ENCODE peak calls at places on chromosome 14, in nine cellular contexts. H, Y, U, G, V, Q, I, N and O are unnamed samples. For H3K4me1, the result is how much of the 10 kb centered on the place peaks cover.

GRCh38 chr14:64113279-64113678 is 180.9 kb downstream of the ESR2 start:
- DNase-seq in H (no peak), Y (no peak), U (no peak), G (peak), V (no peak), Q (no peak), I (no peak), N (no peak), O (no peak)

GRCh38 chr14:58607571-58608317 is 30.0 kb upstream of the DACT1 start:
- DNase-seq in H (no peak), Y (no peak), U (no peak), G (no peak), V (peak), Q (no peak), I (no peak), N (no peak), O (no peak)

GRCh38 chr14:97380539-97380941 is 583.4 kb downstream of the VRK1 start:
- DNase-seq in H (no peak), Y (no peak), U (peak), G (no peak), V (no peak), Q (no peak), I (no peak), N (peak), O (no peak)

GRCh38 chr14:104851896-104852663 is 13.0 kb upstream of the CEP170B start:
- DNase-seq in H (no peak), Y (no peak), U (no peak), G (peak), V (peak), Q (no peak), I (no peak), N (no peak), O (no peak)

GRCh38 chr14:65632487-65632886 is 220.0 kb downstream of the FUT8 start:
- DNase-seq in H (no peak), Y (no peak), U (no peak), G (no peak), V (no peak), Q (no peak), I (no peak), N (no peak), O (no peak)

GRCh38 chr14:97757491-97757890 is 960.3 kb downstream of the VRK1 start:
- DNase-seq in H (peak), Y (no peak), U (no peak), G (no peak), V (no peak), Q (no peak), I (no peak), N (peak), O (no peak)

GRCh38 chr14:63045234-63045611 is at the start of gene KCNH5:
- DNase-seq in H (peak), Y (no peak), U (no peak), G (no peak), V (peak), Q (peak), I (no peak), N (peak), O (no peak)

GRCh38 chr14:69539631-69540410 is 34.9 kb downstream of the CCDC177 start:
- DNase-seq in H (no peak), Y (no peak), U (no peak), G (peak), V (peak), Q (no peak), I (no peak), N (no peak), O (no peak)

GRCh38 chr14:27096091-27096490 is 498.3 kb upstream of the NOVA1 start:
- DNase-seq in H (no peak), Y (no peak), U (no peak), G (no peak), V (no peak), Q (no peak), I (no peak), N (no peak), O (no peak)

GRCh38 chr14:58297762-58298476 is 436 bp upstream of the ARID4A start:
- DNase-seq in H (peak), Y (peak), U (peak), G (peak), V (peak), Q (peak), I (peak), N (peak), O (peak)

GRCh38 chr14:21501568-21501967 is 9.6 kb downstream of the METTL3 start:
- DNase-seq in H (no peak), Y (no peak), U (no peak), G (no peak), V (no peak), Q (no peak), I (no peak), N (no peak), O (no peak)

GRCh38 chr14:32298346-32298745 is 30.8 kb upstream of the AKAP6 start:
- DNase-seq in H (no peak), Y (no peak), U (no peak), G (no peak), V (no peak), Q (no peak), I (no peak), N (peak), O (no peak)

GRCh38 chr14:51661504-51661903 is 9.8 kb downstream of the FRMD6 start:
- DNase-seq in H (no peak), Y (no peak), U (no peak), G (no peak), V (no peak), Q (no peak), I (no peak), N (no peak), O (no peak)

GRCh38 chr14:96201965-96202364 is 2.7 kb upstream of the BDKRB2 start:
- DNase-seq in H (no peak), Y (no peak), U (no peak), G (no peak), V (no peak), Q (no peak), I (no peak), N (no peak), O (no peak)

GRCh38 chr14:55963295-55963694 is 154.9 kb upstream of the PELI2 start:
- DNase-seq in H (no peak), Y (no peak), U (no peak), G (no peak), V (peak), Q (no peak), I (no peak), N (peak), O (no peak)

GRCh38 chr14:62654641-62655040 is 390.6 kb downstream of the KCNH5 start:
- DNase-seq in H (no peak), Y (no peak), U (no peak), G (no peak), V (peak), Q (no peak), I (no peak), N (no peak), O (no peak)

GRCh38 chr14:55974046-55974582 is 144.1 kb upstream of the PELI2 start:
- DNase-seq in H (no peak), Y (no peak), U (no peak), G (no peak), V (peak), Q (no peak), I (no peak), N (peak), O (no peak)

GRCh38 chr14:59293934-59294661 is 105.6 kb downstream of the DAAM1 start:
- DNase-seq in H (no peak), Y (no peak), U (no peak), G (no peak), V (peak), Q (peak), I (no peak), N (no peak), O (no peak)

GRCh38 chr14:66403183-66403582 is 83.0 kb upstream of the CCDC196 start:
- DNase-seq in H (peak), Y (no peak), U (no peak), G (no peak), V (peak), Q (no peak), I (peak), N (peak), O (no peak)

GRCh38 chr14:105952826-105953225 is 426.4 kb downstream of the TMEM121 start:
- DNase-seq in H (no peak), Y (no peak), U (no peak), G (no peak), V (no peak), Q (no peak), I (no peak), N (no peak), O (no peak)

GRCh38 chr14:27049611-27050172 is 451.9 kb upstream of the NOVA1 start:
- DNase-seq in H (no peak), Y (no peak), U (no peak), G (no peak), V (no peak), Q (no peak), I (no peak), N (no peak), O (no peak)

GRCh38 chr14:29320261-29320660 is 553.7 kb downstream of the FOXG1 start:
- DNase-seq in H (no peak), Y (no peak), U (no peak), G (no peak), V (peak), Q (no peak), I (no peak), N (peak), O (no peak)

GRCh38 chr14:64569108-64570045 is 19.6 kb downstream of the PPP1R36 start:
- DNase-seq in H (peak), Y (no peak), U (peak), G (peak), V (peak), Q (no peak), I (no peak), N (peak), O (no peak)

GRCh38 chr14:35196571-35196970 is 74.2 kb downstream of the PRORP start:
- DNase-seq in H (no peak), Y (no peak), U (no peak), G (no peak), V (no peak), Q (no peak), I (no peak), N (no peak), O (no peak)

GRCh38 chr14:99183311-99183710 is 88.7 kb downstream of the BCL11B start:
- DNase-seq in H (no peak), Y (no peak), U (no peak), G (no peak), V (no peak), Q (no peak), I (no peak), N (no peak), O (no peak)

GRCh38 chr14:57493467-57494181 is at the start of gene CCDC198:
- DNase-seq in H (no peak), Y (no peak), U (no peak), G (no peak), V (no peak), Q (no peak), I (no peak), N (no peak), O (no peak)

GRCh38 chr14:81638656-81639055 is 105.0 kb upstream of the SEL1L start:
- DNase-seq in H (no peak), Y (no peak), U (no peak), G (no peak), V (no peak), Q (no peak), I (no peak), N (no peak), O (no peak)

GRCh38 chr14:98143566-98143965 is 1128.4 kb downstream of the BCL11B start:
- DNase-seq in H (no peak), Y (no peak), U (no peak), G (no peak), V (no peak), Q (no peak), I (no peak), N (no peak), O (no peak)

GRCh38 chr14:67602995-67603545 is 3.0 kb upstream of the PIGH start:
- DNase-seq in H (no peak), Y (no peak), U (no peak), G (no peak), V (no peak), Q (no peak), I (peak), N (no peak), O (no peak)

GRCh38 chr14:79783061-79783460 is 428.2 kb downstream of the DIO2 start:
- DNase-seq in H (no peak), Y (no peak), U (no peak), G (no peak), V (no peak), Q (no peak), I (no peak), N (peak), O (no peak)

GRCh38 chr14:60621386-60621785 is 27.9 kb downstream of the SIX1 start:
- DNase-seq in H (no peak), Y (no peak), U (no peak), G (no peak), V (no peak), Q (no peak), I (no peak), N (no peak), O (no peak)

GRCh38 chr14:97058589-97058988 is 261.4 kb downstream of the VRK1 start:
- DNase-seq in H (no peak), Y (no peak), U (no peak), G (no peak), V (no peak), Q (no peak), I (no peak), N (no peak), O (no peak)

GRCh38 chr14:20624495-20625070 is 16.9 kb downstream of the OR6S1 start:
- DNase-seq in H (peak), Y (no peak), U (no peak), G (no peak), V (peak), Q (peak), I (peak), N (peak), O (no peak)

GRCh38 chr14:77181603-77182437 is at the start of gene TMEM63C:
- DNase-seq in H (peak), Y (peak), U (peak), G (no peak), V (peak), Q (no peak), I (peak), N (peak), O (peak)

GRCh38 chr14:74977901-74978385 is 22.5 kb upstream of the PGF start:
- DNase-seq in H (no peak), Y (no peak), U (no peak), G (peak), V (no peak), Q (no peak), I (no peak), N (no peak), O (no peak)

GRCh38 chr14:56797003-56797568 is 13.2 kb downstream of the OTX2 start:
- DNase-seq in H (no peak), Y (no peak), U (no peak), G (no peak), V (no peak), Q (no peak), I (no peak), N (no peak), O (no peak)

GRCh38 chr14:68111733-68112270 is 292.2 kb downstream of the RAD51B start:
- DNase-seq in H (no peak), Y (no peak), U (no peak), G (no peak), V (no peak), Q (no peak), I (no peak), N (no peak), O (no peak)

GRCh38 chr14:55698051-55698450 is 118.0 kb downstream of the KTN1 start:
- DNase-seq in H (no peak), Y (no peak), U (no peak), G (no peak), V (no peak), Q (no peak), I (no peak), N (no peak), O (no peak)

DNA sequence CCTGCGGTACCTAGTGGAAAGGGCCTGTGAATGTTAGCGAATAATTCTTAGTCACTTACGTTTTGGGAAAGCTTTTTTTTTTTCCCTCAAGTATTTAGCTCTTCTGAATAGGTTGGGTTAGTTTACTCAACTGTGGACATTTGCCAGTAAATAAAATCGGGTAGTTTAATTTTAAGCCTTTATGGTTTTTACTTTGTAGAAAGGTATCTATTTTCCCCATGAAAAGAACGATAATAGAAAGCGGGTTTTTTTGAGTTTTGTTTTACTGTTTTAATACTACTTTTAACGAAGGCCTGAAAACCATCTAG is 1.7 kb downstream of the YY1 start:
- DNase-seq in H (no peak), Y (no peak), U (no peak), G (no peak), V (no peak), Q (no peak), I (no peak), N (no peak), O (no peak)
- H3K4me1 ChIP-seq in H (under half), Y (under half), U (under half), G (half or more), V (under half), Q (under half), I (under half), N (under half), O (under half)

GRCh38 chr14:71588028-71588427 is 344.2 kb upstream of the RGS6 start:
- DNase-seq in H (no peak), Y (no peak), U (no peak), G (no peak), V (peak), Q (no peak), I (no peak), N (no peak), O (no peak)
- H3K4me1 ChIP-seq in H (under half), Y (under half), U (under half), G (half or more), V (under half), Q (under half), I (under half), N (under half), O (under half)

DNA sequence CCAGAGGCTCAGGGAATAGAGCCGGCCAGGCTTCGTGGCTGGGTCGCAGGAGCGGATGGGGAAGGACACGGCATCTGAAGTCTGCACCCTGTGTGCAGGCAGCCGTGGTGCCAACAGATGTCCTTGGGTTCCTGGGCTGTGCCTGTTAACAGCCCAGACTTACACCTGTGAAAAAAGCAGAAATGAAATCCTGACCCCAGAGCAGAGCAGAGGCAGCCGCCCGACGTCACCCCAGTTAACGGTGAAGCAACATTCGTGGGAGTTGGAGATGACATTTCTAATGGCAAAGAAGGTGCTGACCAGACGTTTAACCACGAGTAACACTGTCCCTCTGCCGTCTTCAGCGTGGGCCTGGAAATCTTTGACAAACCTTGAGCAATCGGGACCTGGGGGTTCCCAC is 200.3 kb upstream of the DIO3 start:
- DNase-seq in H (no peak), Y (no peak), U (no peak), G (no peak), V (no peak), Q (no peak), I (peak), N (no peak), O (no peak)
- H3K4me1 ChIP-seq in H (under half), Y (under half), U (under half), G (under half), V (under half), Q (under half), I (under half), N (under half), O (under half)

GRCh38 chr14:103552011-103552797 is 10.3 kb downstream of the BAG5 start:
- DNase-seq in H (no peak), Y (no peak), U (no peak), G (peak), V (peak), Q (no peak), I (no peak), N (no peak), O (no peak)
- H3K4me1 ChIP-seq in H (under half), Y (under half), U (under half), G (half or more), V (under half), Q (under half), I (under half), N (under half), O (under half)

GRCh38 chr14:88856786-88857366 is 32.4 kb downstream of the TTC8 start:
- DNase-seq in H (no peak), Y (no peak), U (no peak), G (no peak), V (no peak), Q (no peak), I (no peak), N (no peak), O (no peak)

GRCh38 chr14:88852632-88853031 is 28.2 kb downstream of the TTC8 start:
- DNase-seq in H (no peak), Y (no peak), U (no peak), G (no peak), V (no peak), Q (no peak), I (no peak), N (no peak), O (no peak)

GRCh38 chr14:88851587-88851986 is 27.1 kb downstream of the TTC8 start:
- DNase-seq in H (no peak), Y (no peak), U (no peak), G (no peak), V (no peak), Q (no peak), I (no peak), N (no peak), O (no peak)

GRCh38 chr14:88849717-88850116 is 25.3 kb downstream of the TTC8 start:
- DNase-seq in H (no peak), Y (no peak), U (no peak), G (no peak), V (peak), Q (no peak), I (no peak), N (no peak), O (no peak)

GRCh38 chr14:88853129-88853528 is 28.7 kb downstream of the TTC8 start:
- DNase-seq in H (no peak), Y (no peak), U (no peak), G (no peak), V (no peak), Q (no peak), I (no peak), N (no peak), O (no peak)
- H3K4me1 ChIP-seq in H (under half), Y (under half), U (under half), G (under half), V (under half), Q (under half), I (under half), N (under half), O (under half)

GRCh38 chr14:94109915-94110250 is 653 bp upstream of the IFI27 start:
- DNase-seq in H (no peak), Y (no peak), U (no peak), G (no peak), V (no peak), Q (no peak), I (no peak), N (no peak), O (no peak)
- H3K4me1 ChIP-seq in H (under half), Y (under half), U (under half), G (under half), V (under half), Q (under half), I (under half), N (under half), O (under half)

DNA sequence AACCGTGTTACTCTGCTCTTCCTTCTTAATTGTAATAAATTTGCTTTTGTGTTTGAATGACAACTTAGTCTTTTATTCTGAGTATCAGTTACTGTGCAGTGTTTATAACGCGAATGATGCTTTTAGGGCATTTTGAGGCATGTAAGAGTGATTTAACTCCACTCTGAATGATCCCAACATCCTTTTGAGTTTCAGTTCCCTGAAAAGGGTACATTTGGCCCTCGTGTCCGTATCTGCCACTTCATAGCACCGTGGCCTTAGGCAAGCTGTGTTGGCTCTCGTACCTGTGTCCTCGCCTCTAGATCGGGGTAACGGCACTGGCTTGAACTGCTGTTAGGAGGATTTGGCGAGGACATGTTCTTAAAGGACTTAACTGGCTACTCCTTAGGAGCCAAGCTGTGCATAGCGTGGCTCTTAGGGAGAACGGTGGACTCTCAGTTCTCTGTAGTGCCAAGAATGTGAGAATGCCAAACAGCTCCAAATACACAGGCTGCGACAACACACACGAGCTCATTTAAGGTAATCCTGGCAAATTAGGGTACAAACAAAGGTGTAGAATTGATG is 92.0 kb downstream of the PPP2R5C start:
- DNase-seq in H (peak), Y (no peak), U (no peak), G (no peak), V (no peak), Q (no peak), I (no peak), N (no peak), O (no peak)
- H3K4me1 ChIP-seq in H (under half), Y (under half), U (under half), G (under half), V (under half), Q (under half), I (half or more), N (under half), O (under half)